ENCODE peak calls at places on chromosomes 16 and 17, in five cellular contexts. I, W, B, V and Q are unnamed samples.

GRCh38 chr17:50169121-50169764 is 3.4 kb downstream of the SGCA start:
- DNase-seq in I (no peak), W (peak; percentile 24), B (peak; percentile 85), V (no peak), Q (peak; percentile 83)

GRCh38 chr16:57284206-57284951 is at the start of gene PLLP:
- DNase-seq in I (peak; percentile 41), W (peak; percentile 32), B (peak; percentile 43), V (peak; percentile 34), Q (peak; percentile 56)

GRCh38 chr17:7652659-7653343 is 2.1 kb downstream of the ATP1B2 start:
- DNase-seq in I (no peak), W (no peak), B (no peak), V (no peak), Q (no peak)

GRCh38 chr16:53754938-53755910 is 51.3 kb downstream of the FTO start:
- DNase-seq in I (peak; percentile 52), W (peak; percentile 27), B (peak; percentile 57), V (peak; percentile 83), Q (no peak)

GRCh38 chr17:58005728-58006562 is 1.1 kb downstream of the SRSF1 start:
- DNase-seq in I (peak; percentile 8), W (no peak), B (no peak), V (no peak), Q (no peak)

GRCh38 chr16:11361751-11362742 is 16.8 kb downstream of the RMI2 start:
- DNase-seq in I (no peak), W (no peak), B (no peak), V (no peak), Q (no peak)

GRCh38 chr16:31409433-31409832 is 16.3 kb downstream of the ITGAD start:
- DNase-seq in I (no peak), W (no peak), B (no peak), V (no peak), Q (no peak)

GRCh38 chr17:78357177-78357586 is 2.7 kb downstream of the SOCS3 start:
- DNase-seq in I (no peak), W (no peak), B (no peak), V (no peak), Q (no peak)

GRCh38 chr17:74798239-74798707 is 22.1 kb upstream of the NAT9 start:
- DNase-seq in I (no peak), W (no peak), B (no peak), V (no peak), Q (no peak)

GRCh38 chr17:42881768-42882565 is 18.6 kb upstream of the G6PC1 start:
- DNase-seq in I (no peak), W (no peak), B (no peak), V (no peak), Q (peak; percentile 32)

GRCh38 chr16:25366078-25366477 is 108.4 kb upstream of the ZKSCAN2 start:
- DNase-seq in I (no peak), W (no peak), B (peak; percentile 10), V (no peak), Q (no peak)

GRCh38 chr16:11181889-11182279 is 74.1 kb downstream of the SOCS1 start:
- DNase-seq in I (no peak), W (no peak), B (no peak), V (no peak), Q (no peak)

GRCh38 chr17:50459081-50459676 is 9.5 kb downstream of the CHAD start:
- DNase-seq in I (peak; percentile 91), W (no peak), B (no peak), V (peak; percentile 55), Q (no peak)

GRCh38 chr17:38667787-38668122 is 7.0 kb downstream of the EPOP start:
- DNase-seq in I (no peak), W (no peak), B (no peak), V (no peak), Q (no peak)

GRCh38 chr17:19380551-19381284 is 2.4 kb downstream of the MAPK7 start:
- DNase-seq in I (no peak), W (no peak), B (no peak), V (peak; percentile 24), Q (no peak)

GRCh38 chr17:34823023-34823422 is 138.2 kb downstream of the CCT6B start:
- DNase-seq in I (no peak), W (no peak), B (no peak), V (no peak), Q (no peak)

GRCh38 chr16:31700200-31700529 is 172.5 kb downstream of the AHSP start:
- DNase-seq in I (peak; percentile 64), W (peak; percentile 86), B (no peak), V (no peak), Q (no peak)

GRCh38 chr17:28579526-28579925 is 2.8 kb upstream of the ALDOC start:
- DNase-seq in I (no peak), W (no peak), B (no peak), V (no peak), Q (no peak)

GRCh38 chr17:5843366-5844026 is 226.7 kb upstream of the WSCD1 start:
- DNase-seq in I (no peak), W (no peak), B (no peak), V (no peak), Q (no peak)

GRCh38 chr17:2230877-2231276 is 72.7 kb downstream of the SMG6 start:
- DNase-seq in I (no peak), W (no peak), B (no peak), V (no peak), Q (no peak)

GRCh38 chr16:6377956-6378355 is 954.7 kb upstream of the RBFOX1 start:
- DNase-seq in I (no peak), W (no peak), B (no peak), V (no peak), Q (peak; percentile 14)

GRCh38 chr17:20053343-20053964 is 44.3 kb downstream of the SPECC1 start:
- DNase-seq in I (no peak), W (no peak), B (no peak), V (no peak), Q (no peak)

GRCh38 chr16:84616515-84616914 is 1.4 kb downstream of the COTL1 start:
- DNase-seq in I (no peak), W (peak; percentile 8), B (no peak), V (no peak), Q (no peak)

GRCh38 chr16:67910162-67910561 is 17.1 kb downstream of the PSKH1 start:
- DNase-seq in I (no peak), W (no peak), B (no peak), V (no peak), Q (no peak)

GRCh38 chr16:80807916-80808315 is 3.5 kb upstream of the CDYL2 start:
- DNase-seq in I (no peak), W (no peak), B (no peak), V (no peak), Q (no peak)

GRCh38 chr17:67730706-67731105 is 13.0 kb downstream of the NOL11 start:
- DNase-seq in I (no peak), W (no peak), B (no peak), V (no peak), Q (no peak)

GRCh38 chr16:85240982-85241924 is 129.0 kb upstream of the CIBAR2 start:
- DNase-seq in I (no peak), W (no peak), B (no peak), V (no peak), Q (no peak)

GRCh38 chr16:15843635-15844279 is 13.1 kb downstream of the MYH11 start:
- DNase-seq in I (no peak), W (no peak), B (no peak), V (no peak), Q (no peak)

GRCh38 chr17:71398706-71399620 is 721.9 kb upstream of the SOX9 start:
- DNase-seq in I (no peak), W (no peak), B (no peak), V (no peak), Q (peak; percentile 13)